ENCODE peak calls at places on chromosomes 11 and 22, in four cellular contexts. V is HepG2, N is K562, E is GM12878. L is an unnamed sample.

GRCh38 chr11:73795925-73796632 is 8.4 kb downstream of the MRPL48 start:
- DNase-seq in V (no peak), E (no peak), N (no peak), L (no peak)

GRCh38 chr11:120538707-120539106 is 27.2 kb downstream of the GRIK4 start:
- DNase-seq in N (no peak), E (no peak), V (no peak), L (no peak)

GRCh38 chr11:96287796-96288439 is 55.1 kb downstream of the MAML2 start:
- DNase-seq in N (no peak), V (no peak), E (no peak), L (no peak)

GRCh38 chr11:12979928-12980689 is 29.0 kb upstream of the RASSF10 start:
- DNase-seq in N (no peak), V (peak; percentile 3), E (no peak), L (no peak)

GRCh38 chr22:22820626-22821025 is 67.0 kb upstream of the IGLL5 start:
- DNase-seq in V (no peak), E (no peak), N (no peak), L (no peak)

GRCh38 chr11:96045622-96046456 is 121.9 kb upstream of the MTMR2 start:
- DNase-seq in E (no peak), N (no peak), V (no peak), L (no peak)

GRCh38 chr22:20121856-20122415 is 4.9 kb upstream of the TRMT2A start:
- DNase-seq in N (no peak), E (no peak), V (no peak), L (no peak)

GRCh38 chr11:72685560-72686480 is 11.6 kb upstream of the PDE2A start:
- DNase-seq in E (no peak), N (no peak), V (no peak), L (no peak)

GRCh38 chr11:107591098-107591445 is at the start of gene ELMOD1:
- DNase-seq in E (no peak), N (peak; percentile 60), V (peak; percentile 7), L (no peak)

GRCh38 chr11:60214386-60214785 is 28.6 kb downstream of the MS4A4E start:
- DNase-seq in V (no peak), N (no peak), E (no peak), L (no peak)

DNA sequence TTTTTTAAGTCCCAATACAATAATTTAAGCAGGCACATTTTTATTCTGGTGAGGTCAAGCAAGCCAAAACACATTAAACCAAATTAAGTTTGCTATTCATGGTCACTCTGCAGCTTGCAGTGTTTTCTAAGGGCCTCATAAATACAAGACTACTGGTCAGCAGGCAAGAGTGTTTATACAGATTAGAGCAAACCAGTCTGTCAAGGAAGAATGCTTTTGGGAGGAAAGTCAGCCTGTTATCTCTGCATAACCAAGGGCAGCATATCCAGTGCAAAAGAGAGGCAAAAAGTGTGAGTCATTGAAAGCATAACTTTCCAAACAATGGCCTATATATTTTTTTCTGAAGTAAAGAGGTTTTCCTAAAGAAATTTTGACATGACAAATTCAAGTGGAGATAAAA is 29.7 kb upstream of the CCDC34 start:
- DNase-seq in E (no peak), N (peak; percentile 28), V (peak; percentile 66), L (no peak)
- TF ChIP-seq CEBPB in E (no peak), N (no peak), V (no peak), L (no peak)

GRCh38 chr11:123302751-123303195 is 107.7 kb upstream of the CLMP start:
- DNase-seq in V (no peak), N (no peak), E (peak; percentile 79), L (no peak)
- TF ChIP-seq MAX in V (no peak), N (no peak), E (no peak), L (no peak)

DNA sequence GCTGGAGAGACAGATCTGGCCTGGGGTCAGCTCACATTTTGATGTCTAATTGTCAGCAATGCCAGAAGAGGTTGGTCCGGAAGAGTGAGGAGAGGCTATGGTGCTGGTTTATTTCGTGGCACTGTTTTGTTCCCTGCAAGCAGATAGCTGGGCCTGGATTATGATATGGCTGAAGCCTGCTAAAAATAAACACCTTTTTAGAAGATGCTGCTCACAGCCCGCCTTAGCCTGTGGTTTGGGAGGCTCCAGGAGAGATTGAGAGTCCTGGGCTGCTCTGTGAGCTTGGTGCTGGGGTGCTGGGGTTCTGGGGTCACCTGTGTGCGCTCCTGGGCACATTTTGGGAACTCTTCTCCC is 29.6 kb upstream of the ALX4 start:
- DNase-seq in N (no peak), E (no peak), V (no peak), L (no peak)
- TF ChIP-seq YY1 in N (no peak), E (no peak), V (no peak), L (no peak)

GRCh38 chr11:75369846-75370245 is 18.4 kb upstream of the ARRB1 start:
- DNase-seq in V (no peak), E (no peak), N (no peak), L (no peak)

GRCh38 chr11:75365711-75366181 is 14.3 kb upstream of the ARRB1 start:
- DNase-seq in N (no peak), E (no peak), V (no peak), L (no peak)
- TF ChIP-seq CEBPB in N (no peak), E (no peak), V (no peak), L (no peak)

GRCh38 chr22:29342577-29343312 is 27.2 kb upstream of the RASL10A start:
- DNase-seq in E (no peak), V (peak; percentile 60), N (peak; percentile 23), L (no peak)
- TF ChIP-seq MAX in E (no peak), V (no peak), N (no peak), L (no peak)